ENCODE peak calls at places on chromosomes 11 and 22, in nine cellular contexts. I is HFF-Myc, S is SJSA1, M is lung, U is NCI-H1092 treated with DMSO at 0.1 percent for 48 hours, B is AG09319, W is A549, F is amniotic stem cell, O is transverse colon. R is an unnamed sample.

GRCh38 chr22:32473388-32473952 is 1.1 kb upstream of the FBXO7 start:
- DNase-seq in I (peak), S (peak), M (no peak), U (peak), B (peak), W (peak), F (peak), O (peak), R (peak)

GRCh38 chr11:64207247-64208085 is 945 bp downstream of the FERMT3 start:
- DNase-seq in I (peak), S (peak), M (peak), U (no peak), B (no peak), W (no peak), F (no peak), O (peak), R (no peak)

GRCh38 chr22:29716814-29717213 is 3.0 kb upstream of the CABP7 start:
- DNase-seq in I (peak), S (peak), M (peak), U (no peak), B (peak), W (no peak), F (no peak), O (peak), R (peak)

GRCh38 chr11:13016415-13016814 is 7.3 kb downstream of the RASSF10 start:
- DNase-seq in I (no peak), S (no peak), M (no peak), U (peak), B (no peak), W (no peak), F (no peak), O (peak), R (no peak)

GRCh38 chr11:125401235-125401634 is 94.8 kb downstream of the FEZ1 start:
- DNase-seq in I (no peak), S (no peak), M (no peak), U (no peak), B (no peak), W (no peak), F (no peak), O (no peak), R (no peak)

GRCh38 chr11:10699072-10699471 is 5.5 kb upstream of the IRAG1 start:
- DNase-seq in I (no peak), S (no peak), M (no peak), U (no peak), B (no peak), W (no peak), F (no peak), O (no peak), R (no peak)

GRCh38 chr11:36041988-36042606 is 98.2 kb downstream of the LDLRAD3 start:
- DNase-seq in I (no peak), S (peak), M (no peak), U (no peak), B (no peak), W (no peak), F (no peak), O (no peak), R (no peak)

GRCh38 chr11:76263657-76264056 is 57.4 kb upstream of the WNT11 start:
- DNase-seq in I (no peak), S (no peak), M (no peak), U (no peak), B (no peak), W (no peak), F (no peak), O (no peak), R (no peak)

GRCh38 chr22:38795569-38795968 is 1.6 kb upstream of the DNAL4 start:
- DNase-seq in I (no peak), S (no peak), M (no peak), U (no peak), B (no peak), W (no peak), F (no peak), O (no peak), R (no peak)

GRCh38 chr11:111352935-111353695 is 26.0 kb downstream of the POU2AF1 start:
- DNase-seq in I (no peak), S (no peak), M (no peak), U (no peak), B (no peak), W (no peak), F (no peak), O (peak), R (no peak)

GRCh38 chr11:35183526-35183925 is 44.6 kb downstream of the CD44 start:
- DNase-seq in I (no peak), S (no peak), M (no peak), U (no peak), B (no peak), W (no peak), F (no peak), O (no peak), R (no peak)

GRCh38 chr22:17969732-17970131 is 54.6 kb downstream of the MICAL3 start:
- DNase-seq in I (no peak), S (peak), M (no peak), U (no peak), B (peak), W (peak), F (peak), O (no peak), R (no peak)

GRCh38 chr11:34493926-34494595 is 19.5 kb downstream of the ELF5 start:
- DNase-seq in I (no peak), S (no peak), M (no peak), U (no peak), B (no peak), W (no peak), F (no peak), O (no peak), R (no peak)

GRCh38 chr22:35987487-35987886 is 41.1 kb downstream of the RBFOX2 start:
- DNase-seq in I (no peak), S (no peak), M (no peak), U (no peak), B (no peak), W (no peak), F (no peak), O (no peak), R (no peak)

GRCh38 chr11:119363874-119364590 is 17.5 kb downstream of the USP2 start:
- DNase-seq in I (no peak), S (no peak), M (no peak), U (peak), B (no peak), W (peak), F (peak), O (peak), R (peak)

GRCh38 chr22:26826431-26826935 is 169.1 kb downstream of the MIAT start:
- DNase-seq in I (no peak), S (no peak), M (no peak), U (no peak), B (no peak), W (no peak), F (no peak), O (no peak), R (no peak)

GRCh38 chr11:79116600-79116999 is 324.2 kb downstream of the TENM4 start:
- DNase-seq in I (no peak), S (no peak), M (no peak), U (no peak), B (no peak), W (no peak), F (no peak), O (no peak), R (no peak)

GRCh38 chr11:31943056-31943780 is 132.1 kb upstream of the PAX6 start:
- DNase-seq in I (no peak), S (no peak), M (no peak), U (no peak), B (no peak), W (no peak), F (no peak), O (no peak), R (no peak)

GRCh38 chr22:23218867-23219251 is 38.5 kb downstream of the BCR start:
- DNase-seq in I (no peak), S (peak), M (peak), U (peak), B (no peak), W (no peak), F (no peak), O (peak), R (peak)

GRCh38 chr11:130979386-130979972 is 63.2 kb upstream of the SNX19 start:
- DNase-seq in I (no peak), S (no peak), M (no peak), U (peak), B (peak), W (peak), F (no peak), O (no peak), R (peak)

GRCh38 chr11:121983901-121984300 is 132.1 kb downstream of the BLID start:
- DNase-seq in I (no peak), S (no peak), M (no peak), U (no peak), B (no peak), W (no peak), F (no peak), O (no peak), R (no peak)

GRCh38 chr22:43862074-43862881 is at the start of gene SULT4A1:
- DNase-seq in I (no peak), S (no peak), M (no peak), U (peak), B (no peak), W (no peak), F (no peak), O (no peak), R (peak)

GRCh38 chr11:115527534-115528125 is 23.4 kb upstream of the CADM1 start:
- DNase-seq in I (no peak), S (no peak), M (no peak), U (no peak), B (no peak), W (no peak), F (no peak), O (no peak), R (peak)

GRCh38 chr22:38802671-38803121 is 8.8 kb upstream of the DNAL4 start:
- DNase-seq in I (peak), S (peak), M (peak), U (peak), B (peak), W (peak), F (peak), O (peak), R (peak)

GRCh38 chr22:33382427-33382826 is 324.2 kb upstream of the SYN3 start:
- DNase-seq in I (no peak), S (no peak), M (no peak), U (no peak), B (no peak), W (no peak), F (no peak), O (no peak), R (no peak)

R was measured in ELF-1.